ENCODE peak calls at places on chromosomes 1 and 21, in five cellular contexts. K, V, B, Y and T are unnamed samples. For H3K4me1, the result is how much of the 10 kb centered on the place peaks cover.

GRCh38 chr1:39158330-39159086 is 46.0 kb upstream of the MACF1 start:
- DNase-seq in K (peak), V (no peak), B (peak), Y (no peak), T (no peak)

GRCh38 chr1:147169840-147170674 is 2.2 kb downstream of the PRKAB2 start:
- DNase-seq in K (no peak), V (no peak), B (no peak), Y (no peak), T (no peak)

GRCh38 chr1:147377263-147378246 is 135.1 kb downstream of the CHD1L start:
- DNase-seq in K (no peak), V (no peak), B (no peak), Y (no peak), T (no peak)

GRCh38 chr21:41778974-41779600 is 12.2 kb upstream of the RIPK4 start:
- DNase-seq in K (no peak), V (no peak), B (no peak), Y (no peak), T (no peak)

GRCh38 chr1:94265011-94265422 is 27.6 kb upstream of the ARHGAP29 start:
- DNase-seq in K (no peak), V (no peak), B (no peak), Y (no peak), T (no peak)

GRCh38 chr1:25804244-25804963 is 4.4 kb downstream of the SELENON start:
- DNase-seq in K (no peak), V (no peak), B (no peak), Y (no peak), T (no peak)

GRCh38 chr1:27538793-27539192 is 48.8 kb upstream of the WASF2 start:
- DNase-seq in K (no peak), V (no peak), B (peak), Y (peak), T (no peak)

GRCh38 chr21:38820471-38821239 is 14.9 kb downstream of the ETS2 start:
- DNase-seq in K (no peak), V (no peak), B (no peak), Y (no peak), T (peak)

GRCh38 chr21:43370091-43370658 is 56.8 kb downstream of the SIK1 start:
- DNase-seq in K (no peak), V (no peak), B (peak), Y (no peak), T (peak)

GRCh38 chr1:212228591-212229119 is 56.6 kb upstream of the PPP2R5A start:
- DNase-seq in K (no peak), V (no peak), B (no peak), Y (no peak), T (peak)

GRCh38 chr1:236395780-236396664 is 1.9 kb downstream of the EDARADD start:
- DNase-seq in K (no peak), V (no peak), B (peak), Y (no peak), T (no peak)

GRCh38 chr1:242427519-242427918 is 97.0 kb downstream of the PLD5 start:
- DNase-seq in K (no peak), V (no peak), B (no peak), Y (no peak), T (no peak)

GRCh38 chr1:117235863-117236465 is 25.2 kb upstream of the VTCN1 start:
- DNase-seq in K (no peak), V (no peak), B (no peak), Y (no peak), T (no peak)

GRCh38 chr1:20165522-20165951 is 20.4 kb upstream of the UBXN10 start:
- DNase-seq in K (no peak), V (no peak), B (peak), Y (no peak), T (no peak)

GRCh38 chr1:29945426-29945825 is 709.1 kb downstream of the PTPRU start:
- DNase-seq in K (no peak), V (no peak), B (no peak), Y (no peak), T (no peak)

GRCh38 chr1:97781762-97782337 is 139.0 kb downstream of the DPYD start:
- DNase-seq in K (no peak), V (no peak), B (no peak), Y (no peak), T (no peak)

GRCh38 chr1:247317702-247318101 is 14.0 kb downstream of the ZNF496 start:
- DNase-seq in K (no peak), V (no peak), B (no peak), Y (no peak), T (no peak)

GRCh38 chr1:151534662-151535278 is 5.3 kb upstream of the TUFT1 start:
- DNase-seq in K (peak), V (peak), B (peak), Y (peak), T (no peak)

GRCh38 chr1:217660353-217661062 is 29.4 kb downstream of the SPATA17 start:
- DNase-seq in K (no peak), V (no peak), B (peak), Y (no peak), T (no peak)

GRCh38 chr1:5843521-5844096 is 148.6 kb downstream of the NPHP4 start:
- DNase-seq in K (no peak), V (no peak), B (no peak), Y (no peak), T (peak)

GRCh38 chr1:167762061-167762746 is 40.4 kb downstream of the MPZL1 start:
- DNase-seq in K (no peak), V (no peak), B (no peak), Y (no peak), T (no peak)

GRCh38 chr1:116934586-116935207 is 25.0 kb downstream of the PTGFRN start:
- DNase-seq in K (no peak), V (no peak), B (no peak), Y (no peak), T (no peak)

GRCh38 chr21:29875873-29876272 is 63.9 kb downstream of the GRIK1 start:
- DNase-seq in K (no peak), V (no peak), B (no peak), Y (no peak), T (no peak)

GRCh38 chr1:93905734-93906133 is 3.5 kb downstream of the GCLM start:
- DNase-seq in K (no peak), V (no peak), B (peak), Y (no peak), T (no peak)

GRCh38 chr1:189237008-189237407 is 1240.7 kb downstream of the BRINP3 start:
- DNase-seq in K (no peak), V (no peak), B (no peak), Y (no peak), T (no peak)

GRCh38 chr1:180757657-180758056 is 125.8 kb downstream of the XPR1 start:
- DNase-seq in K (no peak), V (no peak), B (no peak), Y (no peak), T (no peak)

GRCh38 chr1:212218911-212219310 is 66.3 kb upstream of the PPP2R5A start:
- DNase-seq in K (no peak), V (no peak), B (no peak), Y (no peak), T (no peak)

GRCh38 chr1:241475688-241476087 is 43.9 kb downstream of the FH start:
- DNase-seq in K (no peak), V (no peak), B (peak), Y (no peak), T (no peak)

GRCh38 chr1:201459052-201459451 is 9.9 kb downstream of the PHLDA3 start:
- DNase-seq in K (no peak), V (no peak), B (no peak), Y (no peak), T (no peak)

GRCh38 chr1:201461783-201462441 is 7.1 kb downstream of the PHLDA3 start:
- DNase-seq in K (peak), V (peak), B (peak), Y (peak), T (peak)

GRCh38 chr1:201460783-201461182 is 8.2 kb downstream of the PHLDA3 start:
- DNase-seq in K (no peak), V (no peak), B (no peak), Y (no peak), T (no peak)

GRCh38 chr1:201461193-201461657 is 7.8 kb downstream of the PHLDA3 start:
- DNase-seq in K (peak), V (no peak), B (peak), Y (peak), T (peak)

DNA sequence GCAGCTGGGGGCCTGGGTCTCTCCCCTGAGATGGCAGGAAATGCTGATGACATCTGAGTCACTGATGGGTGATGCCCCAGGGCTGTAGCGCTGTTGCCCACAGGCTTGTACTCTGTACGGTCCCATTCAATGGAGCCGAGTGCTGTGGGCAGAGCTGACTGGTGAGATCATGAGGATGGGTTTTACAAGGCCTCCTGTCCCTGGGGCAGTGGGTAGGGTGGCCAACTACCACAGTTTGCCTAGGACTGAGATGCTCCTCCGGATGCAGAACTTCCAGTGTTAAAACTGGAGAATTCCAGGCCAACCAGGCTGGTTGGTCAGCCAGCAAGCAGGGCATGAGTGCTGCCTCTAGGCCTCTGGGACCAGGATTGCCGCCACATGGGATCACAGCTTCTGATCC is 9.2 kb downstream of the PHLDA3 start:
- DNase-seq in K (peak), V (no peak), B (no peak), Y (no peak), T (no peak)
- H3K4me1 ChIP-seq in K (under half), V (under half), B (half or more), Y (half or more), T (half or more)

GRCh38 chr1:203640117-203640516 is 13.5 kb downstream of the ATP2B4 start:
- DNase-seq in K (no peak), V (no peak), B (no peak), Y (peak), T (no peak)

GRCh38 chr1:203638914-203639313 is 12.3 kb downstream of the ATP2B4 start:
- DNase-seq in K (no peak), V (no peak), B (no peak), Y (peak), T (no peak)

GRCh38 chr1:203643213-203644045 is 16.8 kb downstream of the ATP2B4 start:
- DNase-seq in K (no peak), V (no peak), B (peak), Y (no peak), T (no peak)

GRCh38 chr1:203638076-203638475 is 11.4 kb downstream of the ATP2B4 start:
- DNase-seq in K (no peak), V (no peak), B (no peak), Y (no peak), T (no peak)

DNA sequence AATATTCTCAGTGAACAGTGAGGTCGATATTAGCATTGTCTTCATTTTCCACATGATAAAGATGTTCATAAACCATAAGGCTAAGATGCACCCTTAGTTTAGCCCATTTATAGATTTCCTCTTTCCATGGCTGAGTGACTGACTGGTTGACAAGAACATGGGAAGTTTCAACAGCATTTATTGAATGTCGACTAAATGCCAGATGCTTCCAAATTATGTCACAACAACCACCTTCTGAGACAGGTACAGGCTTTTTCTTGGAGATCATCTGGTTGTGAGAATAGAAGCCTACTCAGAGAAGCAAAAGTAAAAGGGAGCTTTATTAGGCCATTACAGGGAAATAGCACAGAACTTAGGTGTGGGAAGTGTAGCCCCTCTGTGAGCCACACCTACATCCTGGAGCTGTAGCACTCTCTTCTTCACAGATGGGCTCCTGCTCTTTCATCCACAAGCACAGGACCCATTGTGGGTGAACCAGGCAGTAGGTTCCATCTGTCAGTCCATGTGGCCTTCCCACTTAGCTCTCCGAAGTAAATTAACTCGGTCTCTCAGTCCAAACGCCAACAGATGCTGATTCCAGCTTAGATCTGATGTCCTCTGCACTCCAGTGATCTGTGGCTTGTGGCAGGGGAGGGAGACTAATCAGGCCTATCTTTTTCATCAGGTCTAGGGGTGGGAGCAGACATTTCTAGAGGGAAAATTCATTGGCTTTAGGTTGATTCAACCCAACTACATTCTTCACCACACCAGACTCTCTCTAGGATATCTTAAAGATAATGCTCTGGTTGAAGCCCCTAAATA is 14.3 kb downstream of the ATP2B4 start:
- DNase-seq in K (no peak), V (no peak), B (no peak), Y (peak), T (no peak)
- H3K4me1 ChIP-seq in K (under half), V (under half), B (half or more), Y (half or more), T (half or more)

GRCh38 chr1:234886081-234886874 is 242.4 kb downstream of the TOMM20 start:
- DNase-seq in K (peak), V (no peak), B (peak), Y (peak), T (peak)
- H3K4me1 ChIP-seq in K (under half), V (under half), B (under half), Y (under half), T (under half)

DNA sequence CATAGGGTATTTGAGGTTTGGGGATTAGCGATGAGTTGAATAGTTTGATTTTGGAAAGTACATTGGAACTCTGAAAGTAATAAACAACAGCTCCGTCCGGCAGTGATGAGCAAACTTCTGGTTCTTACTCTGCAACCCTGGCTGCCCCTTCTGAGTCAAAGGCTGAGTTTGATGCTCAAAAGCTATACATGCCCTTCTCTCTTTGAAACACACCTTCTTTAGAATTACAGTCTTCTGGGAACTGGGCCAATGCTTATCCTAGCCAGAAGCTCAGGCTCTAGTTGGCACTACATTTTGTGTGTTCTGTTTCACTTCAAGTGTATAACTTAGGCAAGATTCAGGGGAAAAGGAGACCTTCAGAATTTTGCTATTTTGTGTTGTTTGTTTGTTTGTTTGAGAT is 9.3 kb downstream of the AHCYL1 start:
- DNase-seq in K (no peak), V (no peak), B (no peak), Y (no peak), T (no peak)
- H3K4me1 ChIP-seq in K (under half), V (under half), B (under half), Y (half or more), T (under half)

DNA sequence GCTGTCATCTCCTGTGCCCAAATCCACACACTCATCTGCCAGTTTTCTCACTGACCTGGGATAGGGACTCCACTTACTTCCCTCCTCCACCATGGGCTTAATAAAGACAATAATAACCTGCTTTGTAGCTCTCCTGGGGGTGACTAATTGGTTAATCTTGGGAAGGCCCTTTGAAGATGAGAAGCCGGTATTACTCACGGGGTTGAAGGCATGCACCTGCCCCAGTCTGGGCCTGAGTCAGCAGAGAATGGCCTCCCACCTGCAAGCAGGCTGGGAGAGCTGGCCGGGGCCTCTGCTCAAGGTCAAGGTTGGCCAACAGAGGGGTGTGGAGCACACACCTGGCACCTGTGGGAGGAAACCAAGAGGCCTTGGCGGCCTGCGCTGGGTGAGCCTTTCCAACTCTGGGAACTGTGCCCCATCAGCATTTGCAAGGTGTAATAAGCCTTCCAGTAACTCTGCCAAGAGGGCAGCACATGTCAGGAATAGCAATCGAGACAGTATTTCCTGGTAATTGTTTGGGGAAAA is 49.1 kb downstream of the TOMM20 start:
- DNase-seq in K (no peak), V (no peak), B (peak), Y (no peak), T (peak)
- H3K4me1 ChIP-seq in K (under half), V (under half), B (under half), Y (under half), T (half or more)

DNA sequence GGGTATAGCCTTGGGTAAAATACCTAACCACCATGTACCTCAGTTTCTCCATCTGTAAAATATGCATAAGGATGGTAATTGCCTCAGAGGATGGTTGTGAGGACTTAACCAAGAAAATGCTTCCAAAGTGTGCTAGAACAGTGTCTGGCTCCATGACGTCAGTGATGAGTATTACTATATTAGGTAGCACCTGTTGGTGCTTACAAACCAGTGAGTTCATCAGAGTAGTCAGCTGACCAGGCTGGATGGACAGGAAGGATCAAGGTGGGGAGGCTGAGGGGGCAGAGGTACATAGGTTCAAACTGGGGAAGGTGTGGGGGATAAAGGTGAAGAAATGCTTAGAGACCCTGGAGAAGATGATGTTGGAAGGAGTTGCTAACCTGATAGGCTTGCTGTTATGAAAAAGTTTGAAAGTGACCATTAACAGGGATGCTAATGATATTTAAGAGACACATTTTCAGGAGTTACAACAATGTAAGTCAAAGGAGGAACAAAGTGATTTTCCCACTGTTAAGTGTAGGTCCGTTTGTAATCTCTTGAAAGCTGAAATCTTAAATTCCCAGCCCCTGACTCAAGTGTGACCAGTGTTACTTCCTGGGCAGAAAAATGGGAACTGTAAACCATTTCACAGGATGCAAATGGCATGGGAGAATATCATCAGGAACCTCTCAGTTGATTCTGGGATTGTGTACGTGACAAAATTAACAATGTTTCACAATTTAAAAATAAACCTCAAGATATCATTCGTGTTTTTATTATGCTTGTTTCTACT is 4.4 kb downstream of the NTPCR start:
- DNase-seq in K (no peak), V (no peak), B (no peak), Y (no peak), T (no peak)
- H3K4me1 ChIP-seq in K (under half), V (under half), B (under half), Y (under half), T (under half)

GRCh38 chr1:160429702-160430535 is 29.6 kb downstream of the VANGL2 start:
- DNase-seq in K (no peak), V (no peak), B (no peak), Y (no peak), T (no peak)
- H3K4me1 ChIP-seq in K (under half), V (under half), B (under half), Y (under half), T (under half)

DNA sequence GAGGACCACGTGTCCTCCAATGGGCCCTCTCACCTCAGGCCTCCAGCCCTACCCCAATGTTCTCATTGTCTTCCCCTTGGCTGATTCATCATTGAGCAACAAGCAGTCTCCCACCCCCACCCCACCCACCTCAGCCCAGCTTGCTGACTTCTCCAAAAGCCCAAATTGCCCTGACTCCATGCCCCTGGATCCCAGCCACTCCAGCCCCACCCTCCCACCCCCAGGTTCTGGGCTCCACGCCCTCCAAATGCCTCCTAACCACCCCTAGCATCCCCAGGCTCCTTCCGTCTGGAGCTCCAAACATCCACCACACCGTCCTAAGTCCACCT is 1.9 kb downstream of the S100A16 start:
- DNase-seq in K (no peak), V (no peak), B (peak), Y (no peak), T (no peak)
- H3K4me1 ChIP-seq in K (under half), V (under half), B (under half), Y (under half), T (half or more)

GRCh38 chr1:225427249-225428065 is at the start of gene LBR:
- DNase-seq in K (no peak), V (no peak), B (no peak), Y (peak), T (no peak)
- H3K4me1 ChIP-seq in K (under half), V (under half), B (under half), Y (under half), T (under half)

DNA sequence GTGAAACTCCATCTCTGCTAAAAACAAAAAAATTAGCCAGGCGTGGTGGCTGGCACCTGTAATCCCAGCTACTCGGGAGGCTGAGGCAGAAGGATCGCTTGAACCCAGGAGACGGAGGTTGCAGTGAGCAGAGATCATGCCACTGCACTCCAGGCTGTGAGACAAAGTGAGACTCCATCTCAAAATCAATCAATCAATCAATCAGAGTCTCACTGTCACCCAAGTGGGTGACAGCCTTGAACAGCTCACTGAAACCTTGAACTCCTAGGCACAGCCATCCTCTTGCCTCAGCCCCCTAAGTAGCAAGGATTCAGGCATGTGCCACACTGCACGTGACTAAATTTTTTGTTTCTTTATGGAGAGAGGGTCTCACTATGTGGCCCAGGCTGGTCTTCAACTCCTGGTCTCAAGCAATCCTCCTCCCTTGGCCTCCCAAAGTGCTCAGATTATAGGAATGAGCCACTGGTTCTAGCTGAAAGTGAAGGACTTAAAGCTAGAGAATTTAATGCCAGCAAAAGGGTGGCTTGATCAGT is 44.4 kb downstream of the GNB1 start:
- DNase-seq in K (no peak), V (no peak), B (no peak), Y (no peak), T (no peak)
- H3K4me1 ChIP-seq in K (under half), V (under half), B (under half), Y (under half), T (half or more)